ENCODE peak calls at places on chromosome 18, in ten cellular contexts. Y is GM23338, U is A549, T is cardiac muscle cell, D is right atrium auricular region, M is OCI-LY7, S is ovary, Z is IMR-90, F is kidney, I is fibroblast of lung. O is an unnamed sample.
A peak's percentile ranks its signal among the peaks of the same experiment; 100 is the strongest.

GRCh38 chr18:58630071-58630470 is 1.2 kb upstream of the ALPK2 start:
- DNase-seq in U (no peak), S (no peak), I (no peak), Y (no peak), F (no peak), Z (no peak), D (no peak), T (no peak), M (no peak), O (no peak)

GRCh38 chr18:28041366-28041765 is 135.6 kb downstream of the CDH2 start:
- DNase-seq in U (peak; percentile 47), M (no peak), I (peak; percentile 11), T (peak; percentile 49), Y (no peak), Z (peak; percentile 53), S (no peak), F (no peak), D (no peak), O (peak; percentile 9)

GRCh38 chr18:25239636-25240468 is 112.1 kb downstream of the ZNF521 start:
- DNase-seq in F (no peak), Y (no peak), U (no peak), Z (peak; percentile 35), T (no peak), M (peak; percentile 3), S (no peak), D (no peak), I (peak; percentile 67), O (no peak)

GRCh38 chr18:35457140-35457704 is 40.5 kb downstream of the INO80C start:
- DNase-seq in F (no peak), M (no peak), T (no peak), D (no peak), I (no peak), S (no peak), Z (no peak), U (no peak), Y (no peak), O (no peak)

GRCh38 chr18:35478520-35479435 is 19.0 kb downstream of the INO80C start:
- DNase-seq in M (no peak), D (no peak), Z (peak; percentile 86), Y (no peak), I (peak; percentile 80), T (no peak), F (no peak), S (no peak), U (peak; percentile 90), O (no peak)

GRCh38 chr18:48838921-48839818 is 111.6 kb downstream of the SMAD7 start:
- DNase-seq in S (peak; percentile 7), U (no peak), D (no peak), F (peak; percentile 71), Z (peak; percentile 73), T (no peak), M (no peak), I (peak; percentile 62), Y (no peak), O (peak; percentile 45)

GRCh38 chr18:59305295-59305694 is 13.2 kb downstream of the CPLX4 start:
- DNase-seq in F (no peak), S (no peak), U (no peak), I (no peak), D (no peak), M (no peak), T (no peak), Y (no peak), Z (no peak), O (no peak)

GRCh38 chr18:26464128-26465011 is 84.0 kb downstream of the KCTD1 start:
- DNase-seq in M (no peak), Y (no peak), U (no peak), D (no peak), I (no peak), T (no peak), S (no peak), F (no peak), Z (no peak), O (no peak)

GRCh38 chr18:74456409-74457042 is 582 bp downstream of the DIPK1C start:
- DNase-seq in T (peak; percentile 41), Z (no peak), M (no peak), Y (peak; percentile 54), U (no peak), D (no peak), I (no peak), F (no peak), S (no peak), O (no peak)

GRCh38 chr18:44758821-44759624 is 78.3 kb downstream of the SETBP1 start:
- DNase-seq in U (no peak), Z (no peak), T (no peak), D (no peak), F (no peak), S (no peak), Y (no peak), I (no peak), M (peak; percentile 89), O (no peak)

GRCh38 chr18:10518595-10519273 is 7.1 kb upstream of the NAPG start:
- DNase-seq in I (peak; percentile 61), T (peak; percentile 73), S (peak; percentile 77), M (no peak), Z (peak; percentile 36), Y (no peak), F (peak; percentile 80), U (no peak), D (no peak), O (no peak)

GRCh38 chr18:76803413-76803812 is 18.9 kb upstream of the ZNF236 start:
- DNase-seq in U (no peak), D (no peak), I (no peak), S (no peak), T (no peak), Z (no peak), F (no peak), M (no peak), Y (no peak), O (no peak)
- H3K4me3 ChIP-seq in U (no peak overlapping the region), D (no peak overlapping the region), I (no peak overlapping the region), S (no peak overlapping the region), T (no peak overlapping the region), Z (no peak overlapping the region), F (no peak overlapping the region), M (no peak overlapping the region), Y (no peak overlapping the region), O (peak overlapping the region; percentile 38)

DNA sequence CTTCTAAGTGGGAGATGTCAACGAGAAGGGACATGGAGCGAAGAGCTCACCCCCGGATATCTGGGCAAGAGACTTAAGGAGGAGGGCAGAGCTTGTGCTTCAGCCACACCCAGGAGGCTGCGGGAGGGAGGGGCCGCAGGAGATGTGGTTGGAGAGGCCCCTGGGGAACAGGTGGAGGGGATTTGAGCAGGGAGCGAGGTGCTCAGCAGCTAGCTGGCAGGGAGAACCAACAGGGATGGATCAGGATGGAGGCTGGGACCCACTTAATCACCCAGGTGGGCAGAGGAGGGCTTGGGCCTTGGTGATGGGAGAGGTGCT is 78.3 kb downstream of the MBP start:
- DNase-seq in U (no peak), Y (no peak), T (no peak), S (no peak), M (peak; percentile 32), Z (no peak), F (no peak), D (no peak), I (no peak), O (no peak)
- H3K4me1 ChIP-seq in U (peaks cover 34% of the 10 kb centered on the region), Y (peaks cover 13% of the 10 kb centered on the region), T (no peaks in the 10 kb centered on the region), S (peaks cover 6% of the 10 kb centered on the region), M (peaks cover 70% of the 10 kb centered on the region), Z (peaks cover 19% of the 10 kb centered on the region), F (peaks cover 39% of the 10 kb centered on the region), D (no peaks in the 10 kb centered on the region), I (peaks cover 8% of the 10 kb centered on the region), O (no peaks in the 10 kb centered on the region)

GRCh38 chr18:42576141-42576540 is 539.3 kb downstream of the RIT2 start:
- DNase-seq in I (no peak), M (no peak), U (no peak), T (no peak), D (no peak), Y (no peak), Z (no peak), F (no peak), S (no peak), O (no peak)

GRCh38 chr18:42578781-42579180 is 536.7 kb downstream of the RIT2 start:
- DNase-seq in U (no peak), M (no peak), Y (no peak), F (no peak), S (no peak), I (no peak), Z (no peak), T (no peak), D (no peak), O (no peak)

DNA sequence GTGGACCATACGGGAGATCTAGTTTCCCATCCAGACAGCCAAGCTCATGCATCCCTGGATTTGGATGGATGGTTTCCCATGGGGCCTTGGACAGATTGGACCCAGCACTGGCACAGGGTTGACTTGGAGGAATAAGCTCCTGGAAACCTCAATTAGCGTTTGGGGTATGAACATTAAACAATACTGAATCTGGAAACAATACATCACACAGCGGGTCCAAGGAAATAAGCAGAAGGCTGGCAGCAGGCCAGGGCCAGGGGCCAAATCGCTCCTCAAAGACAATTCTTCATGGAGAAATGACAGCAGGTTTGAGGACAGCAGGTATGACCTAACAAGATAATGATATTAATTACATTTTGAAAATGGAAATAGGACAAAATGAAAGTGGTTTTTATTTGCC is 540.6 kb downstream of the RIT2 start:
- DNase-seq in Y (no peak), U (no peak), T (no peak), Z (no peak), I (no peak), S (no peak), D (no peak), M (no peak), F (no peak), O (peak; percentile 82)
- TF ChIP-seq CTCF in Y (no peak), U (no peak), T (no peak), Z (no peak), I (no peak), S (no peak), D (no peak), M (no peak), F (no peak), O (no peak)

GRCh38 chr18:13583567-13584245 is 142.7 kb downstream of the FAM210A start:
- DNase-seq in F (no peak), S (no peak), M (no peak), Z (no peak), I (no peak), T (no peak), U (no peak), D (peak; percentile 49), Y (no peak), O (no peak)

GRCh38 chr18:13585379-13586153 is 140.8 kb downstream of the FAM210A start:
- DNase-seq in D (peak; percentile 7), I (no peak), S (no peak), Y (no peak), F (no peak), U (no peak), M (peak; percentile 43), Z (no peak), T (no peak), O (no peak)

GRCh38 chr18:13587001-13587400 is 139.4 kb downstream of the FAM210A start:
- DNase-seq in Y (no peak), I (no peak), F (no peak), T (no peak), U (no peak), M (no peak), S (no peak), D (peak; percentile 43), Z (no peak), O (no peak)

GRCh38 chr18:13582283-13582682 is 144.1 kb downstream of the FAM210A start:
- DNase-seq in D (peak; percentile 43), T (no peak), S (no peak), U (no peak), Z (no peak), I (no peak), F (no peak), M (no peak), Y (no peak), O (no peak)

DNA sequence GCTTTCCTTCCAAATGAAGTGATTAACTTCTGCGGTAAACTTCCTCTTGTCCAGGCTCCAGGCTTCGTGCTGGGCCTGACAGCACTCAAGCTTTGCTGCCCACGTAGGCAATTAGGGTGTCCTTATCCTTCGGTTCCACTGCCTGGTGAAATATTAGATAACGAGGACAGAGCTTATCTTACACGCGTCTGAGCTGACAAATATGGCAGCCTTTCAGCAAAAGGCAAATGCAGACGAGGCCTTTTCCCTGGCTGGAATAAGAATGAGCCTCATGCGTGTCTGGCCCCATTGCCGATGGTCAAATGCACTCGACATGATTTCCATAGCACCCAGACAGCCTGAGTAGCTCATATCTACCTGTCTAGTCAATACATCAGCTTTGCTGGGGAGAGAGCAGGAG is 141.5 kb downstream of the FAM210A start:
- DNase-seq in D (peak; percentile 57), Y (no peak), U (no peak), Z (no peak), T (peak; percentile 60), S (no peak), M (no peak), F (no peak), I (no peak), O (peak; percentile 38)
- H3K4me3 ChIP-seq in D (no peak overlapping the region), Y (no peak overlapping the region), U (no peak overlapping the region), Z (no peak overlapping the region), T (no peak overlapping the region), S (no peak overlapping the region), M (no peak overlapping the region), F (no peak overlapping the region), I (no peak overlapping the region), O (no peak overlapping the region)

O was measured in BE2C.